ENCODE peak calls at places on chromosomes 5 and 9, in eight cellular contexts. Q is fibroblast of lung, C is PC-3, E is neuronal stem cell, U is IMR-90, S is H1, O is H9, J is GM23248. G is an unnamed sample.

GRCh38 chr5:80034559-80034958 is 589 bp upstream of the THBS4 start:
- DNase-seq in Q (peak; percentile 14), C (no peak), E (no peak), U (no peak), S (no peak), O (no peak), J (no peak), G (no peak)

GRCh38 chr9:93567271-93567959 is 9.0 kb upstream of the PHF2 start:
- DNase-seq in Q (peak; percentile 14), C (no peak), E (no peak), U (no peak), S (no peak), O (no peak), J (peak; percentile 33), G (no peak)

GRCh38 chr9:120894404-120895226 is 17.6 kb upstream of the PHF19 start:
- DNase-seq in Q (peak; percentile 48), C (no peak), E (no peak), U (no peak), S (no peak), O (peak; percentile 58), J (peak; percentile 70), G (no peak)

GRCh38 chr5:111535879-111536549 is 23.7 kb upstream of the STARD4 start:
- DNase-seq in Q (no peak), C (no peak), E (no peak), U (no peak), S (no peak), O (no peak), J (no peak), G (no peak)

GRCh38 chr9:110143969-110144545 is 63.9 kb downstream of the C9orf152 start:
- DNase-seq in Q (no peak), C (no peak), E (no peak), U (no peak), S (no peak), O (no peak), J (no peak), G (no peak)

GRCh38 chr5:54093861-54094260 is 216.5 kb downstream of the ARL15 start:
- DNase-seq in Q (no peak), C (no peak), E (no peak), U (peak; percentile 33), S (no peak), O (no peak), J (no peak), G (no peak)

GRCh38 chr5:149007174-149007573 is 55.7 kb downstream of the SH3TC2 start:
- DNase-seq in Q (peak; percentile 82), C (peak; percentile 97), E (no peak), U (peak; percentile 83), S (no peak), O (no peak), J (peak; percentile 87), G (no peak)

GRCh38 chr5:115418788-115419187 is 122.3 kb upstream of the CCDC112 start:
- DNase-seq in Q (no peak), C (peak; percentile 42), E (no peak), U (no peak), S (no peak), O (no peak), J (no peak), G (no peak)

GRCh38 chr9:128054090-128054489 is 13.0 kb downstream of the NAIF1 start:
- DNase-seq in Q (no peak), C (no peak), E (no peak), U (no peak), S (no peak), O (no peak), J (no peak), G (no peak)

GRCh38 chr9:7901676-7902075 is 102.1 kb upstream of the DMAC1 start:
- DNase-seq in Q (peak; percentile 3), C (no peak), E (no peak), U (no peak), S (no peak), O (no peak), J (no peak), G (no peak)

GRCh38 chr5:180294913-180295555 is 3.2 kb upstream of the MAPK9 start:
- DNase-seq in Q (no peak), C (no peak), E (no peak), U (no peak), S (no peak), O (no peak), J (no peak), G (no peak)

GRCh38 chr5:88666761-88667186 is 216.2 kb downstream of the MEF2C start:
- DNase-seq in Q (no peak), C (peak; percentile 10), E (no peak), U (peak; percentile 15), S (no peak), O (peak; percentile 73), J (peak; percentile 40), G (peak; percentile 61)

GRCh38 chr9:126791406-126792230 is 13.2 kb upstream of the ZBTB43 start:
- DNase-seq in Q (peak; percentile 66), C (peak; percentile 87), E (no peak), U (peak; percentile 76), S (no peak), O (no peak), J (peak; percentile 70), G (peak; percentile 41)

GRCh38 chr9:122127396-122127798 is 32.2 kb downstream of the NDUFA8 start:
- DNase-seq in Q (no peak), C (no peak), E (no peak), U (no peak), S (no peak), O (no peak), J (peak; percentile 28), G (no peak)

GRCh38 chr9:81455826-81456225 is 233.5 kb downstream of the TLE1 start:
- DNase-seq in Q (no peak), C (no peak), E (no peak), U (no peak), S (no peak), O (no peak), J (no peak), G (no peak)

GRCh38 chr9:72947987-72948465 is 4.8 kb downstream of the ALDH1A1 start:
- DNase-seq in Q (no peak), C (no peak), E (no peak), U (no peak), S (no peak), O (no peak), J (no peak), G (peak; percentile 59)

DNA sequence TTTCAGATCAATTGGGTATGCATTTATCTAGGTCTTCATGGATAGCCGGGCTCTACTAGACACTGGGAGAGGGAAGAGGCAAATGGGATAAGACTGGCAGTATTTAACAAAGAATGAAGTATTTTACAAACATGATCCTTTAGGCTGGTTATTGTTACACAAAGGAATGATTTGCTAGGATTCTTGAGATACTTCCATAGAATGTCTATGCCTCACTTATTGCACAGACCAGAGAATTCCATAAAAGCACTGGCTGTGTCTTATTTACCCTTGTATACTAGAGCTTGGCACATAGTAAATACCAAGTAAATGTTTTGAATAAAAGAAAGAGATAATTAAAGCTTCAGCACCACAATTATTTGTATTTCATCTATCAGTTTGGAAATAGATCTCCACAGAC is 3.6 kb downstream of the PDCD1LG2 start:
- DNase-seq in Q (no peak), C (no peak), E (no peak), U (no peak), S (no peak), O (no peak), J (no peak), G (no peak)
- H3K4me1 ChIP-seq in Q (peaks cover 10% of the 10 kb centered on the region), C (peaks cover 35% of the 10 kb centered on the region), E (peaks cover 3% of the 10 kb centered on the region), U (peaks cover 22% of the 10 kb centered on the region), S (peaks cover 5% of the 10 kb centered on the region), O (no peaks in the 10 kb centered on the region), J (peaks cover 65% of the 10 kb centered on the region), G (peaks cover 2% of the 10 kb centered on the region)

GRCh38 chr9:107270082-107270481 is 13.0 kb upstream of the RAD23B start:
- DNase-seq in Q (no peak), C (no peak), E (no peak), U (no peak), S (no peak), O (no peak), J (no peak), G (no peak)

GRCh38 chr9:107269254-107269653 is 13.8 kb upstream of the RAD23B start:
- DNase-seq in Q (no peak), C (no peak), E (no peak), U (no peak), S (no peak), O (no peak), J (no peak), G (no peak)

GRCh38 chr9:107270580-107270979 is 12.5 kb upstream of the RAD23B start:
- DNase-seq in Q (no peak), C (no peak), E (no peak), U (no peak), S (no peak), O (no peak), J (no peak), G (no peak)

GRCh38 chr9:107268560-107268959 is 14.5 kb upstream of the RAD23B start:
- DNase-seq in Q (no peak), C (no peak), E (no peak), U (no peak), S (no peak), O (no peak), J (no peak), G (no peak)

DNA sequence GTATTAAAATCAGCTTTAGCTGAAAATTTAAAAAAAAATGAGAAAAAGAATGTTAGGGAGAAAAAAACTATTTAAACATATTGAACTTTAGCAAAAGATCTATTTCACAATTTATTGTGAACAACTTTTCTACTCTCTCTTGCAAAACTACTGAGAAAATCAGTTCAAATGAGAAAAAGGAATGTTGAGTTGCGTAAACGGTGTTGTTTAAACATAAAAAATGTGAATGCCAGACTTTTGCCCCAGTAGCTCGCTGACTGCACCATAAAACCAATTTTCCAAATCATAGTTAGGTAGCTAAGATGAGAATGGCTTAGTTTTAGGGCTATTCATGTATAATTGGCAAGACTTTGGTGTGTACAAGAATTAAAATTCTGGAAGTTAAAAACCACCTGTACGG is 13.4 kb upstream of the RAD23B start:
- DNase-seq in Q (peak; percentile 80), C (no peak), E (no peak), U (peak; percentile 55), S (no peak), O (no peak), J (peak; percentile 47), G (no peak)
- H3K9ac ChIP-seq in Q (no peak overlapping the region), C (no peak overlapping the region), E (no peak overlapping the region), U (no peak overlapping the region), S (no peak overlapping the region), O (no peak overlapping the region), J (no peak overlapping the region), G (no peak overlapping the region)

DNA sequence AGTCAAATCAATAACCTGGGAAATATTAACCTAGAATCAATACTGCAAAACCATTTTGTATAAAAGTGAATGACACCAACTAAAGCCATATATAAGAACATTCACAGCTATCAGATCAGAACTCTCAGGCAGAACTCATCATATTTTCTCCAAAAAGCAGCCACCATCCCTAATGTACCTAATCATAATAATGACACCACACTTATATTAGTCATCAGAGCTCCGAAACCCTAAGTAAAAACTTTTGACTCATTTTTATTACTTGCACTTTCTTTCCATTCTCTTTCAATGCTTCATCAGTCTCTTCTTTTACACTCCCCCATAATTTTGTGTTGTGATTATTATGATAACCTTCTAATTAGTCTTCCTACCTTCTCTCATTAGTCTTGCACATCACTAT is 45.3 kb downstream of the INSL6 start:
- DNase-seq in Q (no peak), C (no peak), E (no peak), U (peak; percentile 4), S (no peak), O (no peak), J (peak; percentile 51), G (no peak)
- H3K27me3 ChIP-seq in Q (no peaks in the 10 kb centered on the region), C (no peaks in the 10 kb centered on the region), E (no peaks in the 10 kb centered on the region), U (no peaks in the 10 kb centered on the region), S (no peaks in the 10 kb centered on the region), O (no peaks in the 10 kb centered on the region), J (no peaks in the 10 kb centered on the region), G (no peaks in the 10 kb centered on the region)

DNA sequence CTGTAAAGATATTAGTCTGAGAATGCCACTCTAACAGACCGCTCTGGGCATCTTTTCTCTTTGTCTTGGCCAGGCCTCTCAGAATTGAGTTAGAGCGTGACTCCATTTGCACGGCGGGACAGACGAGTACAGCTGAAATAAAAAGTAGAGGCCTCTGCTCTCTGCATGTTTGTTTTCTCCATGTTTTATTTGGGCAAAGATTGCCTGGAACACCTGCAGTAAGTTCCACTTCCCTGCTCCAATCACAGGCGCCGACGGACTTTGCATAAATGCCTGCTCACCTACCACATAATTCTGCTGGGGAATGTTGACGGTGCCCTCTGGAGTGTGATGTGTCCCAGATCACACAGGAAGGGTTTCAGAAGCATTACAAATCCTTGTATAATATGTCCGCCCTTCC is 10.6 kb downstream of the SPOCK1 start:
- DNase-seq in Q (no peak), C (no peak), E (no peak), U (no peak), S (no peak), O (no peak), J (no peak), G (no peak)
- H3K4me1 ChIP-seq in Q (peaks cover 6% of the 10 kb centered on the region), C (peaks cover 34% of the 10 kb centered on the region), E (no peaks in the 10 kb centered on the region), U (peaks cover 3% of the 10 kb centered on the region), S (no peaks in the 10 kb centered on the region), O (no peaks in the 10 kb centered on the region), J (peaks cover 66% of the 10 kb centered on the region), G (no peaks in the 10 kb centered on the region)

G was measured in mesendoderm.